ENCODE peak calls at places on chromosomes 7 and 10, in five cellular contexts. H, A, Z, W and K are unnamed samples.

GRCh38 chr7:47478926-47479791 is 102.8 kb downstream of the TNS3 start:
- DNase-seq in H (no peak), A (no peak), Z (no peak), W (no peak), K (no peak)

GRCh38 chr10:96626795-96627194 is 40.0 kb upstream of the TM9SF3 start:
- DNase-seq in H (no peak), A (no peak), Z (no peak), W (no peak), K (no peak)

GRCh38 chr7:953547-954327 is 743 bp downstream of the ADAP1 start:
- DNase-seq in H (peak), A (peak), Z (no peak), W (no peak), K (peak)

GRCh38 chr10:6046458-6047325 is 15.5 kb downstream of the IL2RA start:
- DNase-seq in H (no peak), A (no peak), Z (no peak), W (no peak), K (no peak)

GRCh38 chr10:104441601-104442000 is 88.0 kb downstream of the CFAP58 start:
- DNase-seq in H (no peak), A (no peak), Z (peak), W (no peak), K (peak)

GRCh38 chr7:120207037-120207436 is 65.9 kb upstream of the KCND2 start:
- DNase-seq in H (no peak), A (no peak), Z (no peak), W (no peak), K (no peak)

GRCh38 chr7:21507627-21508343 is 35.1 kb upstream of the DNAH11 start:
- DNase-seq in H (no peak), A (no peak), Z (no peak), W (no peak), K (peak)

GRCh38 chr10:12504176-12504575 is 154.8 kb downstream of the CAMK1D start:
- DNase-seq in H (no peak), A (peak), Z (no peak), W (no peak), K (no peak)

GRCh38 chr7:43834463-43835251 is 34.7 kb downstream of the MRPS24 start:
- DNase-seq in H (peak), A (no peak), Z (no peak), W (no peak), K (peak)

GRCh38 chr7:115822801-115823200 is 207.8 kb downstream of the TFEC start:
- DNase-seq in H (no peak), A (no peak), Z (no peak), W (no peak), K (peak)

GRCh38 chr10:77374189-77374656 is 263.4 kb downstream of the KCNMA1 start:
- DNase-seq in H (no peak), A (no peak), Z (no peak), W (no peak), K (peak)

GRCh38 chr7:51587600-51587999 is 271.0 kb upstream of the COBL start:
- DNase-seq in H (no peak), A (no peak), Z (no peak), W (no peak), K (no peak)

GRCh38 chr7:130277763-130278643 is 11.3 kb downstream of the CPA2 start:
- DNase-seq in H (no peak), A (no peak), Z (no peak), W (peak), K (peak)

GRCh38 chr10:49594594-49594993 is 15.5 kb upstream of the SLC18A3 start:
- DNase-seq in H (no peak), A (no peak), Z (no peak), W (peak), K (peak)

GRCh38 chr10:61754553-61755540 is 92.1 kb downstream of the CABCOCO1 start:
- DNase-seq in H (no peak), A (no peak), Z (peak), W (no peak), K (peak)